ENCODE peak calls at places on chromosome 19, in five cellular contexts. One of them, this sample, is unnamed.

GRCh38 chr19:14119644-14120496 is 2.3 kb upstream of the PRKACA start:
- DNase-seq in heart right ventricle: no peak
- DNase-seq in heart left ventricle: no peak
- DNase-seq in brain microvascular endothelial cell: no peak
- DNase-seq in stomach: no peak
- DNase-seq in this sample: no peak

GRCh38 chr19:7211191-7211988 is 82.8 kb downstream of the INSR start:
- DNase-seq in heart right ventricle: peak
- DNase-seq in heart left ventricle: peak
- DNase-seq in brain microvascular endothelial cell: peak
- DNase-seq in stomach: peak
- DNase-seq in this sample: peak

GRCh38 chr19:44747739-44748425 is 626 bp upstream of the BCL3 start:
- DNase-seq in heart right ventricle: peak
- DNase-seq in heart left ventricle: peak
- DNase-seq in brain microvascular endothelial cell: no peak
- DNase-seq in stomach: peak
- DNase-seq in this sample: peak

GRCh38 chr19:33226550-33227241 is 1.0 kb upstream of the SLC7A10 start:
- DNase-seq in heart right ventricle: no peak
- DNase-seq in heart left ventricle: no peak
- DNase-seq in brain microvascular endothelial cell: no peak
- DNase-seq in stomach: peak
- DNase-seq in this sample: no peak

GRCh38 chr19:55276720-55277430 is 3.0 kb downstream of the HSPBP1 start:
- DNase-seq in heart right ventricle: no peak
- DNase-seq in heart left ventricle: no peak
- DNase-seq in brain microvascular endothelial cell: no peak
- DNase-seq in stomach: no peak
- DNase-seq in this sample: no peak

GRCh38 chr19:32662186-32662585 is 12.8 kb downstream of the ANKRD27 start:
- DNase-seq in heart right ventricle: no peak
- DNase-seq in heart left ventricle: no peak
- DNase-seq in brain microvascular endothelial cell: peak
- DNase-seq in stomach: no peak
- DNase-seq in this sample: no peak

GRCh38 chr19:48190288-48191284 is 20.1 kb downstream of the ZSWIM9 start:
- DNase-seq in heart right ventricle: no peak
- DNase-seq in heart left ventricle: no peak
- DNase-seq in brain microvascular endothelial cell: peak
- DNase-seq in stomach: peak
- DNase-seq in this sample: peak

GRCh38 chr19:52941941-52942370 is 18.7 kb upstream of the ZNF888 start:
- DNase-seq in heart right ventricle: peak
- DNase-seq in heart left ventricle: no peak
- DNase-seq in brain microvascular endothelial cell: peak
- DNase-seq in stomach: peak
- DNase-seq in this sample: peak

GRCh38 chr19:7482584-7483439 is 6.0 kb downstream of the PEX11G start:
- DNase-seq in heart right ventricle: no peak
- DNase-seq in heart left ventricle: no peak
- DNase-seq in brain microvascular endothelial cell: no peak
- DNase-seq in stomach: no peak
- DNase-seq in this sample: no peak

GRCh38 chr19:8612807-8613171 is 2.3 kb upstream of the ADAMTS10 start:
- DNase-seq in heart right ventricle: no peak
- DNase-seq in heart left ventricle: no peak
- DNase-seq in brain microvascular endothelial cell: no peak
- DNase-seq in stomach: no peak
- DNase-seq in this sample: no peak

GRCh38 chr19:56667311-56667870 is 4.2 kb downstream of the ZNF835 start:
- DNase-seq in heart right ventricle: no peak
- DNase-seq in heart left ventricle: no peak
- DNase-seq in brain microvascular endothelial cell: no peak
- DNase-seq in stomach: no peak
- DNase-seq in this sample: no peak

GRCh38 chr19:56670961-56671612 is 470 bp downstream of the ZNF835 start:
- DNase-seq in heart right ventricle: no peak
- DNase-seq in heart left ventricle: no peak
- DNase-seq in brain microvascular endothelial cell: no peak
- DNase-seq in stomach: no peak
- DNase-seq in this sample: peak

GRCh38 chr19:56671613-56671994 is at the start of gene ZNF835:
- DNase-seq in heart right ventricle: peak
- DNase-seq in heart left ventricle: peak
- DNase-seq in brain microvascular endothelial cell: peak
- DNase-seq in stomach: peak
- DNase-seq in this sample: peak

GRCh38 chr19:56668676-56669075 is 2.9 kb downstream of the ZNF835 start:
- DNase-seq in heart right ventricle: no peak
- DNase-seq in heart left ventricle: no peak
- DNase-seq in brain microvascular endothelial cell: no peak
- DNase-seq in stomach: no peak
- DNase-seq in this sample: no peak

DNA sequence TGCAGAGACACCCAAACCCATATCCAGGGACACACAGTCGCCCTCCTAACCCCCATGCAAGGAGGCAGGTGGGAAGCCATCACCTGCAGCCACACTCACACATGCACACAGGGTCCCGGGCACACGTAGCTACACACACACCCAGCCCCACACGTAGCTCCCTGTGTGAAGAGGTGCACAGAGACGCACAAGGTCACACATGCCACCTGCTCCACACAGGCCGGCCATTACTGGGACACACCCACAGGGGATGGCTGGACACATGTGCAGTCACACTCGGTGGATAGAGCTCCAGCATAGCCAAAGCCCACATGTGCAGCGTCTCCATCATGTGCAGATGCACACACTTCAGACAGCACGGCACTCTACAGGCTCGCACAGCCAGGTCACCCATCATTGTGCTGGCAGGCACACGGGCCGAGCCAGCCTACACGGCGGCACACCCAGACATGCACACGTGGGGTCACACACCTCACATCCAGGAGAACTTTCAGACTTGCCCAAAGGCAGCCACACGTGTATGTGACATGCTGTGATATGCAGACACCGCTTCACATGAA is 1.1 kb downstream of the ZNF835 start:
- DNase-seq in heart right ventricle: no peak
- DNase-seq in heart left ventricle: no peak
- DNase-seq in brain microvascular endothelial cell: no peak
- DNase-seq in stomach: no peak
- DNase-seq in this sample: no peak
- H3K4me3 ChIP-seq in heart right ventricle: peak
- H3K4me3 ChIP-seq in heart left ventricle: peak
- H3K4me3 ChIP-seq in brain microvascular endothelial cell: no peak
- H3K4me3 ChIP-seq in stomach: peak
- H3K4me3 ChIP-seq in this sample: no peak

GRCh38 chr19:18502633-18503294 is 19.1 kb downstream of the ELL start:
- DNase-seq in heart right ventricle: no peak
- DNase-seq in heart left ventricle: peak
- DNase-seq in brain microvascular endothelial cell: no peak
- DNase-seq in stomach: no peak
- DNase-seq in this sample: no peak
- H3K4me3 ChIP-seq in heart right ventricle: no peak
- H3K4me3 ChIP-seq in heart left ventricle: no peak
- H3K4me3 ChIP-seq in brain microvascular endothelial cell: no peak
- H3K4me3 ChIP-seq in stomach: no peak
- H3K4me3 ChIP-seq in this sample: no peak

GRCh38 chr19:1933942-1934341 is 7.0 kb upstream of the CSNK1G2 start:
- DNase-seq in heart right ventricle: no peak
- DNase-seq in heart left ventricle: no peak
- DNase-seq in brain microvascular endothelial cell: no peak
- DNase-seq in stomach: no peak
- DNase-seq in this sample: no peak
- H3K4me3 ChIP-seq in heart right ventricle: no peak
- H3K4me3 ChIP-seq in heart left ventricle: no peak
- H3K4me3 ChIP-seq in brain microvascular endothelial cell: no peak
- H3K4me3 ChIP-seq in stomach: no peak
- H3K4me3 ChIP-seq in this sample: no peak

GRCh38 chr19:29711584-29712132 is 3.4 kb downstream of the C19orf12 start:
- DNase-seq in heart right ventricle: no peak
- DNase-seq in heart left ventricle: no peak
- DNase-seq in brain microvascular endothelial cell: no peak
- DNase-seq in stomach: no peak
- DNase-seq in this sample: no peak
- H3K4me3 ChIP-seq in heart right ventricle: no peak
- H3K4me3 ChIP-seq in heart left ventricle: no peak
- H3K4me3 ChIP-seq in brain microvascular endothelial cell: no peak
- H3K4me3 ChIP-seq in stomach: no peak
- H3K4me3 ChIP-seq in this sample: no peak

DNA sequence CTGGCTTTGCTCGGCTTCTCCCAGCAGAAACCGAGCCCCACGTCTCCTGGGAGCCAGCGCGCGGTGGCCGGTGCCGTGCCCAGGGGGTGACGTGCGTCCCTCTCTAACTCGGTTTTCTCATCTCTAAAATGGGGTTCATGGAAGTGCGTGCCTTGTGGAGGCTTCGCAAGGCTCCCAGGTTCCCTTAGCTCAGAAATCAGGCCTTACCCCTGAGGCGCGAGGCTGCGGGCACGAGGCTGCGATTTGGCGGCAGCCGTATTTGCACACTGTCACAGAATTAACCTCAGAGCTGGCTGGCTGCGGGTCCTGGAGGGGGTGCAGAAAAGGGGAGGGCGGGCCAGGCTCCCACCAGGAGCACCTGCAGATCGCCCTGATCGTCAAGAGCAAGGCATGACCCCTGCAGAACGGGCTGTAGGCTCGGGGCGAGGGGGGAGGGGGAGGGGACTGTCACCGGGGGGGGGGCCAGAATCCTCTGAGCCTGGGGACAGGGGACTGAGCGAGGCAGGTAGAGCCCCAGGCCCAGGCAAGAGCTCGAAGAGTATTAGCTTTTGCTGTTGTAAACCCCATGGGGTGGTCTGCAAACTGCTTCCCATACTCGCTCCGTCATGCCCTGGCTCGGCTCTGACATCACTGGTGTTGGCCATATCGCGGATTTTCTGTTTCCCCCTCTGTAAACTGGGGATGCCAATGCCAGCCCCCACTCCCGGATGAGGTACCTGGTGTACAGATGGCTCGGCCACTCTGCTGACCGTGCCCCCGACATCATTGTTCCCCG is 62.2 kb downstream of the CCNE1 start:
- DNase-seq in heart right ventricle: no peak
- DNase-seq in heart left ventricle: no peak
- DNase-seq in brain microvascular endothelial cell: no peak
- DNase-seq in stomach: no peak
- DNase-seq in this sample: no peak
- H3K4me3 ChIP-seq in heart right ventricle: peak
- H3K4me3 ChIP-seq in heart left ventricle: peak
- H3K4me3 ChIP-seq in brain microvascular endothelial cell: no peak
- H3K4me3 ChIP-seq in stomach: peak
- H3K4me3 ChIP-seq in this sample: no peak

GRCh38 chr19:11597202-11598102 is at the start of gene ZNF627:
- DNase-seq in heart right ventricle: peak
- DNase-seq in heart left ventricle: peak
- DNase-seq in brain microvascular endothelial cell: peak
- DNase-seq in stomach: peak
- DNase-seq in this sample: peak

GRCh38 chr19:11598103-11598483 is 810 bp downstream of the ZNF627 start:
- DNase-seq in heart right ventricle: no peak
- DNase-seq in heart left ventricle: no peak
- DNase-seq in brain microvascular endothelial cell: peak
- DNase-seq in stomach: no peak
- DNase-seq in this sample: no peak

GRCh38 chr19:11596156-11596555 is 1.1 kb upstream of the ZNF627 start:
- DNase-seq in heart right ventricle: no peak
- DNase-seq in heart left ventricle: no peak
- DNase-seq in brain microvascular endothelial cell: no peak
- DNase-seq in stomach: no peak
- DNase-seq in this sample: no peak

GRCh38 chr19:11594084-11594483 is 3.2 kb upstream of the ZNF627 start:
- DNase-seq in heart right ventricle: no peak
- DNase-seq in heart left ventricle: no peak
- DNase-seq in brain microvascular endothelial cell: no peak
- DNase-seq in stomach: no peak
- DNase-seq in this sample: no peak

DNA sequence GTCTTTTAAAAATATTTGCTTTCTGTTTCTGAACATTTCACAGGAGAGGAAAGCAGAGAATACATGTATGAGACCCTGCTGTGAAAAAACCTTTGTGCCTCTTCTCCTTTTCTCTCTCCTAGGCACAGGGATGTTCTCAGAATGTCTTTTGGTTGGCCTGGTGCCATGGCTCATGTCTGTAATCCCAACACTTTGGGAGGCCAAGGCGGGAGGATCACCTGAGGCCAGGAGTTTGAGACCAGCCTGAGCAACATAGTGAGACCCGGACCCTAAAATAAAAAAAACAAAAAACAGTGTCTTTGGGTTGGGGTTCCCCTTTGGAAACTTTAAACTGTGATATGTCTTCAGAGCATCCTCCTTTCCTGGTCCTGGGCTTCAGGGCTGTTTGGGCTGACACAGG is 1.5 kb downstream of the ZNF627 start:
- DNase-seq in heart right ventricle: no peak
- DNase-seq in heart left ventricle: no peak
- DNase-seq in brain microvascular endothelial cell: no peak
- DNase-seq in stomach: no peak
- DNase-seq in this sample: no peak
- H3K4me3 ChIP-seq in heart right ventricle: no peak
- H3K4me3 ChIP-seq in heart left ventricle: no peak
- H3K4me3 ChIP-seq in brain microvascular endothelial cell: no peak
- H3K4me3 ChIP-seq in stomach: peak
- H3K4me3 ChIP-seq in this sample: no peak

GRCh38 chr19:50792246-50792851 is 2.1 kb downstream of the ACP4 start:
- DNase-seq in heart right ventricle: no peak
- DNase-seq in heart left ventricle: no peak
- DNase-seq in brain microvascular endothelial cell: no peak
- DNase-seq in stomach: no peak
- DNase-seq in this sample: no peak

GRCh38 chr19:50790365-50790825 is at the start of gene ACP4:
- DNase-seq in heart right ventricle: no peak
- DNase-seq in heart left ventricle: no peak
- DNase-seq in brain microvascular endothelial cell: no peak
- DNase-seq in stomach: no peak
- DNase-seq in this sample: no peak

GRCh38 chr19:50792852-50793250 is 2.6 kb downstream of the ACP4 start:
- DNase-seq in heart right ventricle: no peak
- DNase-seq in heart left ventricle: no peak
- DNase-seq in brain microvascular endothelial cell: no peak
- DNase-seq in stomach: no peak
- DNase-seq in this sample: no peak

GRCh38 chr19:50791594-50792245 is 1.5 kb downstream of the ACP4 start:
- DNase-seq in heart right ventricle: no peak
- DNase-seq in heart left ventricle: no peak
- DNase-seq in brain microvascular endothelial cell: no peak
- DNase-seq in stomach: no peak
- DNase-seq in this sample: no peak

GRCh38 chr19:50790898-50791562 is 815 bp downstream of the ACP4 start:
- DNase-seq in heart right ventricle: no peak
- DNase-seq in heart left ventricle: no peak
- DNase-seq in brain microvascular endothelial cell: no peak
- DNase-seq in stomach: no peak
- DNase-seq in this sample: no peak
- H3K4me3 ChIP-seq in heart right ventricle: no peak
- H3K4me3 ChIP-seq in heart left ventricle: no peak
- H3K4me3 ChIP-seq in brain microvascular endothelial cell: no peak
- H3K4me3 ChIP-seq in stomach: no peak
- H3K4me3 ChIP-seq in this sample: no peak

DNA sequence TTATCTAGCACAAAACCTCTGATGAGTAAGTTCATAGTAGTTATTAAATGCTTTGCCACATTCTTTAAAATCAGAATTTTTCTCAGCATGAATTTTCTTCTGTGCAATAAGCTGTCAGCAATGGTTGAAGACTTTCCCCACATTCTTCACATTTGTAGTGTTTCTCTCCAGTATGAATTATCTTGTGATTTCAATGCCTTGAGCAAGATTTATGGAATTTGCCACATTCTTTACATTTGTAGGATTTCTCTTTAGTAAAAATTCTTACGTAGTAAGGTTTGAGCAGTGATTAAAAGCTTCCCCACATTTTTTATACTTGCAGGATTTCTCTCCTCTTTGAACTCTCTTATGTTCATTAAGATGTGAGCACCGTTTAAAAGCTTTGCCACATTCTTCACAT is 33.6 kb downstream of the ZNF682 start:
- DNase-seq in heart right ventricle: no peak
- DNase-seq in heart left ventricle: no peak
- DNase-seq in brain microvascular endothelial cell: no peak
- DNase-seq in stomach: no peak
- DNase-seq in this sample: no peak
- H3K4me3 ChIP-seq in heart right ventricle: no peak
- H3K4me3 ChIP-seq in heart left ventricle: no peak
- H3K4me3 ChIP-seq in brain microvascular endothelial cell: no peak
- H3K4me3 ChIP-seq in stomach: no peak
- H3K4me3 ChIP-seq in this sample: no peak

This sample was measured in body of pancreas.